ENCODE peak calls at places on chromosome 16, in nine cellular contexts. R is right atrium auricular region, I is stomach, U is A549, N is psoas muscle, B is PC-3, V is tibial artery, S is GM12878, H is dorsolateral prefrontal cortex. O is an unnamed sample.

GRCh38 chr16:72961115-72961832 is 86.7 kb downstream of the ZFHX3 start:
- DNase-seq in B (peak), R (no peak), H (no peak), S (no peak), U (peak), N (peak), V (peak), I (no peak), O (no peak)

GRCh38 chr16:10601444-10602401 is 21.3 kb upstream of the EMP2 start:
- DNase-seq in H (no peak), N (no peak), R (no peak), B (no peak), V (no peak), S (no peak), U (no peak), I (no peak), O (no peak)

GRCh38 chr16:674968-675883 is at the start of gene RHBDL1:
- DNase-seq in U (no peak), S (no peak), H (peak), R (no peak), N (peak), I (no peak), B (no peak), V (no peak), O (no peak)

GRCh38 chr16:78648517-78648916 is 549.1 kb downstream of the WWOX start:
- DNase-seq in N (no peak), I (peak), B (no peak), U (no peak), S (no peak), H (no peak), V (no peak), R (no peak), O (no peak)

GRCh38 chr16:49513040-49513439 is 139.4 kb downstream of the C16orf78 start:
- DNase-seq in H (no peak), B (no peak), S (no peak), N (no peak), R (no peak), V (no peak), I (no peak), U (peak), O (no peak)

GRCh38 chr16:52456368-52456767 is 90.6 kb downstream of the TOX3 start:
- DNase-seq in N (no peak), V (no peak), S (no peak), B (no peak), U (no peak), R (no peak), I (no peak), H (no peak), O (no peak)

GRCh38 chr16:87058728-87059250 is 258.4 kb downstream of the C16orf95 start:
- DNase-seq in S (no peak), N (no peak), B (no peak), I (no peak), V (no peak), R (no peak), U (no peak), H (no peak), O (no peak)

GRCh38 chr16:66204761-66205160 is 161.7 kb upstream of the CDH5 start:
- DNase-seq in S (no peak), V (no peak), R (no peak), U (no peak), I (no peak), B (peak), N (no peak), H (no peak), O (no peak)

GRCh38 chr16:1089822-1090619 is 6.0 kb downstream of the C1QTNF8 start:
- DNase-seq in I (peak), V (peak), R (no peak), N (peak), H (no peak), U (peak), B (peak), S (no peak), O (no peak)

GRCh38 chr16:26983426-26983825 is 83.3 kb upstream of the C16orf82 start:
- DNase-seq in I (no peak), V (no peak), U (no peak), S (no peak), N (no peak), B (no peak), H (no peak), R (no peak), O (no peak)

GRCh38 chr16:19294156-19294649 is 8.7 kb downstream of the CLEC19A start:
- DNase-seq in V (peak), U (no peak), N (peak), B (no peak), S (peak), H (peak), I (no peak), R (peak), O (no peak)

GRCh38 chr16:23650674-23651073 is 9.4 kb downstream of the DCTN5 start:
- DNase-seq in S (no peak), U (no peak), H (no peak), I (no peak), R (no peak), B (peak), V (no peak), N (no peak), O (no peak)

GRCh38 chr16:17590711-17591654 is 120.2 kb upstream of the XYLT1 start:
- DNase-seq in N (no peak), V (no peak), H (no peak), B (no peak), U (no peak), I (no peak), R (no peak), S (no peak), O (no peak)

GRCh38 chr16:28873543-28874201 is 4.6 kb upstream of the ATP2A1 start:
- DNase-seq in V (no peak), H (no peak), I (no peak), B (peak), R (no peak), S (no peak), N (no peak), U (peak), O (no peak)

DNA sequence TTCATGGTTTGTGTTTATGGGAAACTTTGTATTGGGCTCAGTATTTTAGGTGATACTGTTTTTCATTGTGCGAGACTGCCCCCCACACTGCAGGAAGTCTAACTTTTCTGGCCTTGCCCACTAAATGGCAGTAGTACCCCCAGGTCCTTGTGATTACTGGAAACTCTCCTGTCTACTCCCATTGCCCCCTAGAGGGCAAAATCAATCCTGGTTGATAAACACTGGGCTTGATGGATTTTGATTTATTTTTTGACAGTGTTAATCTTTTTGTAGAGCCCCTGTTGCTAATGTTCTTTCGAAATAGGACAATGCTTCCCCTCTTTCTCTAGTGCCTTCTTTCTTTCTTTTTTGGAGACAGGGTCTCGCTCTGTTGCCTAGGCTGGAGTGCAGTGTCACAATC is 15.5 kb downstream of the METTL9 start:
- DNase-seq in V (no peak), H (no peak), B (no peak), N (no peak), S (no peak), I (no peak), U (no peak), R (no peak), O (no peak)
- TF ChIP-seq CTCF in V (no peak), H (no peak), B (peak), N (no peak), S (peak), I (no peak), U (no peak), R (no peak), O (peak)

GRCh38 chr16:68264128-68265077 is at the start of gene SLC7A6:
- DNase-seq in R (peak), B (peak), I (peak), N (peak), H (peak), V (peak), S (no peak), U (peak), O (no peak)

GRCh38 chr16:68265078-68265925 is 976 bp downstream of the SLC7A6 start:
- DNase-seq in U (peak), H (peak), R (peak), V (peak), I (peak), B (peak), N (peak), S (no peak), O (no peak)

GRCh38 chr16:68270353-68270752 is 6.0 kb downstream of the SLC7A6 start:
- DNase-seq in I (no peak), N (no peak), V (no peak), B (no peak), U (no peak), S (no peak), H (no peak), R (no peak), O (no peak)

GRCh38 chr16:68269793-68270192 is 5.5 kb downstream of the SLC7A6 start:
- DNase-seq in R (no peak), B (no peak), V (no peak), N (no peak), I (no peak), H (no peak), U (no peak), S (no peak), O (no peak)

DNA sequence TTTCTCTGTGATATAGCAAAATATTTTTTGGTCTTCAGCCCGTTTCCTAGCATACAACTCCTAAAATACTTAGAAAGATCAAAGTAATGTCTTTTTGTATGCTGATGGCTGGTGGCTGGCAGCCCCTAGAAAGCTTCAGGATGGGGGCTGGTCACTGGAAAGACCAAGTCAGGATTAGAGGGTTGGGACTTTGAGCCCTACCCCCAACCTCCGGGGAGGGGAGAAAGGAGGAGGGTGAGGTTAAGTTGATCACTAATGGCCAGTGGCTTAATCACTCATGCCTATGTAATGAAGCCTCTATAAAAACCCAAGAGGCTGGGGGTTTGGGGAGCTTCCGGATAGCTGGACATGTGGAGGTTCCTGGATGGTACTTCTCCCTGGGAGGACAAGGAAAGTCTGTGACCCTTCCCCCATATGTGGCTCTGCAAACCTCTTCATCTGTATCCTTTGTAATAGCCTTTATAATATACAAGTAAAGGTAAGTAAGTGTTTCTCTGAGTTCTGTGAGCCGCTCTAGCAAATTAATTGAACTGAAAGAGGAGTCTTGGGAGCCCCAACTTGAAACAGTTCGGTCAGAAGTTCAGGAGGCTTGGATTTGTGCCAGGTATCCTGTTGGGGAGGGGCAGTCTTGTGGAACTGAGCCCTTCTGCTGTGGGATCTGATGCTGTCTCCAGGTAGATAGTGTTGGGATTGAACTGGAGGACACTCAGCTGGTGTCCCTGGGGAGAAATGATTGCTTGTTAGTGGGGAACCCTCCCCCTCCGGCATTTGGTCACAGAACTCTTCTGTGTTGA is 3.5 kb downstream of the SLC7A6 start:
- DNase-seq in R (no peak), U (no peak), V (no peak), B (no peak), I (no peak), H (no peak), N (no peak), S (no peak), O (no peak)
- H3K4me3 ChIP-seq in R (no peak), U (no peak), V (no peak), B (no peak), I (no peak), H (no peak), N (peak), S (peak), O (no peak)

GRCh38 chr16:75241955-75242354 is 9.5 kb downstream of the BCAR1 start:
- DNase-seq in V (no peak), B (no peak), U (no peak), H (no peak), N (no peak), S (no peak), I (no peak), R (no peak), O (no peak)

GRCh38 chr16:75246504-75247205 is 4.8 kb downstream of the BCAR1 start:
- DNase-seq in B (no peak), R (no peak), S (no peak), H (no peak), N (no peak), I (no peak), V (no peak), U (no peak), O (no peak)

GRCh38 chr16:75244844-75245758 is 6.3 kb downstream of the BCAR1 start:
- DNase-seq in H (peak), B (peak), S (no peak), V (peak), I (peak), U (peak), N (peak), R (peak), O (peak)

GRCh38 chr16:75243667-75244224 is 7.7 kb downstream of the BCAR1 start:
- DNase-seq in R (no peak), S (no peak), H (no peak), B (no peak), V (no peak), I (no peak), U (no peak), N (no peak), O (no peak)

DNA sequence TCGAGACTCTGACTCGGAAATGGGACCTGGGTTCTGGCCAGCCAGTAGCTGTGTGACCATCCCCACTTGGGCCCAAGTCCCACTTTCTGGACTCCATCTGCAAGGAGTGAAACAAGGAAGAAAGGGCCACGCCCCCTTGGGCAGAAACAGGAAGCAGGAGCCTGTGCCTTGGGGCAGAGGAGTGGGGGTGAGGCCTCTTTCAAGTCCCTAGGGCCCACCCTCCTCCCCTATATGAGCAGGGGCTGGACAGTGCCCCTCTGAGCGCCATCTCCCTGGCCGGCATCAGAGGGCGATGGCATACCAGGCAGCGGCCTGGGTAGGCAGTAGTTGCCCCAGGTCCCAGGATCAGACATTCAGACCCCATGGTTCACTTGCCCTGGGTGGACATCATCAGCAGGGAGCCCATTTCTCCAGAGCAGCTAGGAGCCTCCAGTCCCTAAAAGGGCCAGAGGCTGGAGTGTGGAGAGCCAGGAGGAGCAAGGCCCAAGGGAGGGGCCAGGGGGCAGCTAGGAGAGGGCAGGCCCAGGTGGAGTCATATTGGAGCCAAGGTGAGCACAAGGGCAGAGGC is 7.1 kb downstream of the BCAR1 start:
- DNase-seq in U (no peak), H (no peak), S (no peak), V (peak), R (peak), B (peak), N (no peak), I (peak), O (no peak)
- H3K27ac ChIP-seq in U (peak), H (peak), S (no peak), V (peak), R (peak), B (peak), N (peak), I (peak), O (peak)

GRCh38 chr16:31134625-31135534 is 647 bp downstream of the PRSS8 start:
- DNase-seq in B (peak), V (peak), R (no peak), U (no peak), I (peak), H (no peak), S (no peak), N (no peak), O (no peak)
- TF ChIP-seq CTCF in B (no peak), V (no peak), R (no peak), U (no peak), I (no peak), H (no peak), S (no peak), N (no peak), O (no peak)

DNA sequence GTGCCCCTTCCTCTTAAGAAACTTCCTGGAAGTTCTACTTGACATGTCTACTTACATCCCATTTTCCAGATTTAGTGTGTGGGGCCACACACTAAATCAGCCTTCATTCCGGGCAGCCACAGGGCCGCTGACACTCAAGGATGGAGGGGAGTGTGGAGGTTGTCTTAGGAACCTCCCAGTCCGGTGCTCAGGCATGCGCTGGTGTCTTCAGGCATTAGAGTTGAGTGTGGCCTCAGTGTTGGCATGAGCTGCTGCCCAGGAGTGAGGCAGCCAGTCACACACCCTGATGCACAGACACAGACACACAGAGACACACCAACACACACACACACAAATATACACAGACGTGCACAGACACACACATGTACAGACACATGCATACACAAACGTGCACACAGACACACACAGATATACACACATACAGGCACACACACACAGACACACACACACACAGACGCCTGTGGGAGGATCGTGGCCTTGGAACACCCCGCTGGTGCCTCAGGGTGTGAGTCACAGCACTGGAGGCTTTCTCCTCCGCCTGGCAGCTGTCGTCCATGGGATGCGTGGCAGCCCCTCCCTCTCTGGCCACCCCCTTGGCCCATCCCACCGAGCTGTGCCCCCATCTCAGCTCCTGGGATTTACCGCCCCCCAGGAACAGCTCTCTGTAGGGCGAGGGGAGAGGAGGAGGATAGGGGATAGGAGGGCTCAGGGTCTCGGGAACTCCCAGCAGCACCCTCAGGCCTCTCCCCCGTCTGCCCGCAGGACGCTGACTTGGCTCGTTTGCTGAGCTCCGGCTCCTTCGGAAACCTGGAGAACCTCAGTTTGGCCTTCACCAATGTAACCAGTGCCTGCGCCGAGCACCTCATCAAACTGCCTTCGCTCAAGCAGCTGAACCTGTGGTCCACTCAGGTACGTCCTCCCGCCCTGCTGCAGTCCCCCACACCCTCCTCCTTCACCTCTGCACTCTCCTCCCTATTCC is 75.6 kb upstream of the PLCG2 start:
- DNase-seq in N (no peak), B (peak), V (no peak), R (no peak), S (no peak), U (peak), I (no peak), H (no peak), O (no peak)
- H3K4me3 ChIP-seq in N (no peak), B (no peak), V (no peak), R (no peak), S (no peak), U (peak), I (no peak), H (no peak), O (no peak)

DNA sequence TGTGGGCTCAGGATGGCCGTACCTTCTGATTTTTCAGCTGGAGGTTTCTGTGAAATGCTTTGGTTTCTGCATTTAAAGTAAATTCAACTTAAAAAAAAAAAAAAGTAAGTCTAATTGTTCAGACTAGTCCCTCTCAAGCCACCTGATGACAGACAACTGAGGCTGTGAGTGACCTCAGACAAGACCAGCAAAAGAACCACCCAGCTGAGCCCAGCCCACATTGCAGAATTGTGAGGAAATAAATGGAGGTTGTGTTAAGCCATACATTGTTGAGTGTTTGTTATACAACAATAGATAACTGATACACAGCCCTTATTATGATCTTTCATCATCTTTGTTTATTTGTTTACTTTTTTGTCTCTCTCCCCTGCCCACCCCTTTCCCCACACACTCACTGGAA is 44.7 kb upstream of the CMIP start:
- DNase-seq in S (no peak), N (no peak), U (no peak), B (no peak), R (no peak), I (no peak), H (no peak), V (peak), O (no peak)
- H3K27ac ChIP-seq in S (no peak), N (no peak), U (peak), B (peak), R (no peak), I (no peak), H (no peak), V (no peak), O (no peak)

DNA sequence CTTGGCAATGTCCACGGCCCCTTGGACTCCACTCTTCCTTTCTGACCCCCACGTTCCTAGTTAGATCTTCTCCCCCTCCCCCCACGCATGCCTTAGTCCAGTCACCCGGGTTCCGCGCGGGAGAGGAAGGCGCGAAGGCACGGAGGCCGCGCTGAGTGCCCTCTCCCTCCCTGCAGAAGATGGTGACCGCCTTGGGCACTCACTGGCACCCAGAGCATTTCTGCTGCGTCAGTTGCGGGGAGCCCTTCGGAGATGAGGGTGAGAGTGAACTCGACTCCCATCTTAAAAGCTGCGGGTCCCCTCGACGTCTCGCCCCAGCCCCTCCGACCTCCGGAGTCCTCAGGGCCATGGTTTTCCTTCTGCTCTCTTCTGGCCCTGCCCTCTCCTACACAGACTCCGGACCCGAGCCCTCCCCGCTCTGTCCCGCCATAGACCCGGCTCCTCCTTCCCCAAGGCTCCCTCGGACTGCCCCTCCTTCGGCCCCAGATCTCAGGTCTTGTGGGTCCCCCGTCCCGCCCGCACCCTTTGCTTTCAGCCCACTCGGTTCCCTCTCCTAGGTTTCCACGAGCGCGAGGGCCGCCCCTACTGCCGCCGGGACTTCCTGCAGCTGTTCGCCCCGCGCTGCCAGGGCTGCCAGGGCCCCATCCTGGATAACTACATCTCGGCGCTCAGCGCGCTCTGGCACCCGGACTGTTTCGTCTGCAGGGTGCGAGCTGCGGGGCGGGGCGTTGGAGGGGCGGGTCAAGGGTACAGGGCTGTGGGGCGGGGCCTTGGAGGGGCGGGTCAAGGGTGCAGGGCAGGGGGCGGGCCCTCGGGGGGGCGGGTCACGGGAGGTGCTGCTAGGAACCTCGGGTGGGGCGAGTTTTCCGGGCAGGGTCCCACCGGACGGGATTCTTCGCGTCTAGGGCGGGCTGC is 4.6 kb downstream of the TGFB1I1 start:
- DNase-seq in S (no peak), H (peak), V (peak), N (peak), R (no peak), I (peak), B (no peak), U (no peak), O (no peak)
- TF ChIP-seq CTCF in S (no peak), H (no peak), V (no peak), N (no peak), R (no peak), I (no peak), B (no peak), U (no peak), O (no peak)

O was measured in AG04450.